ENCODE peak calls at places on chromosomes 16 and 17, in ten cellular contexts. V, H, R, U, W, O, S, N, C and X are unnamed samples.

GRCh38 chr17:80885922-80886582 is 105.6 kb upstream of the CHMP6 start:
- DNase-seq in C (peak; percentile 65), S (no peak), O (no peak), V (no peak), H (no peak), N (no peak), R (no peak), W (no peak), U (no peak), X (no peak)

GRCh38 chr16:71368958-71369357 is 10.4 kb downstream of the CALB2 start:
- DNase-seq in N (no peak), C (no peak), V (no peak), R (no peak), H (no peak), S (peak; percentile 22), W (no peak), U (no peak), O (no peak), X (no peak)

GRCh38 chr16:82641336-82641984 is 14.7 kb downstream of the CDH13 start:
- DNase-seq in U (no peak), S (no peak), H (no peak), C (no peak), W (no peak), O (peak; percentile 57), V (peak; percentile 17), N (no peak), R (no peak), X (peak; percentile 47)

GRCh38 chr16:25135239-25135878 is 23.8 kb downstream of the LCMT1 start:
- DNase-seq in V (peak; percentile 65), H (peak; percentile 65), O (peak; percentile 65), R (no peak), S (no peak), N (peak; percentile 63), C (no peak), W (no peak), U (no peak), X (peak; percentile 78)

GRCh38 chr17:51703364-51704341 is 443.3 kb downstream of the UTP18 start:
- DNase-seq in V (no peak), S (peak; percentile 74), O (peak; percentile 3), W (no peak), U (no peak), H (peak; percentile 2), C (no peak), R (peak; percentile 13), N (no peak), X (peak; percentile 81)

GRCh38 chr16:2983706-2984136 is 3.5 kb upstream of the PKMYT1 start:
- DNase-seq in H (peak; percentile 76), U (peak; percentile 45), R (peak; percentile 52), N (peak; percentile 74), O (peak; percentile 83), W (peak; percentile 87), C (peak; percentile 98), V (peak; percentile 86), S (peak; percentile 79), X (peak; percentile 86)

GRCh38 chr16:75087040-75087979 is 29.3 kb downstream of the LDHD start:
- DNase-seq in W (peak; percentile 32), O (peak; percentile 19), V (peak; percentile 96), R (no peak), C (peak; percentile 78), H (no peak), S (no peak), U (peak; percentile 84), N (no peak), X (no peak)

GRCh38 chr17:75041656-75042280 is 5.0 kb downstream of the ATP5PD start:
- DNase-seq in W (no peak), O (no peak), R (no peak), C (no peak), H (no peak), N (no peak), U (no peak), S (no peak), V (no peak), X (no peak)

GRCh38 chr17:31248986-31249385 is 48.1 kb downstream of the OMG start:
- DNase-seq in O (peak; percentile 85), N (no peak), W (no peak), C (no peak), U (no peak), R (no peak), V (no peak), H (peak; percentile 31), S (no peak), X (peak; percentile 70)

GRCh38 chr17:78747479-78747878 is 34.6 kb downstream of the CYTH1 start:
- DNase-seq in O (no peak), V (no peak), U (no peak), H (no peak), S (no peak), R (no peak), C (no peak), W (no peak), N (no peak), X (no peak)

GRCh38 chr17:39981207-39982068 is 831 bp downstream of the PSMD3 start:
- DNase-seq in N (no peak), S (no peak), W (no peak), O (no peak), C (no peak), R (no peak), V (peak; percentile 53), U (no peak), H (no peak), X (no peak)

GRCh38 chr16:25109643-25110042 is 1.9 kb upstream of the LCMT1 start:
- DNase-seq in R (peak; percentile 42), N (peak; percentile 22), S (no peak), V (no peak), O (peak; percentile 97), C (no peak), U (no peak), H (peak; percentile 98), W (no peak), X (peak; percentile 91)

GRCh38 chr17:31834448-31834847 is 24.6 kb downstream of the COPRS start:
- DNase-seq in U (no peak), V (no peak), W (peak; percentile 61), S (no peak), O (no peak), N (no peak), R (no peak), H (no peak), C (no peak), X (no peak)

GRCh38 chr17:48915459-48916282 is 7.5 kb downstream of the UBE2Z start:
- DNase-seq in W (no peak), N (no peak), R (peak; percentile 11), H (peak; percentile 80), U (no peak), S (no peak), O (peak; percentile 92), C (no peak), V (no peak), X (peak; percentile 66)

GRCh38 chr16:732332-732731 is 5.4 kb downstream of the HAGHL start:
- DNase-seq in H (no peak), V (no peak), C (peak; percentile 59), S (no peak), N (no peak), R (no peak), O (no peak), U (no peak), W (no peak), X (no peak)

GRCh38 chr16:54936979-54937672 is 6.5 kb downstream of the IRX5 start:
- DNase-seq in U (no peak), S (peak; percentile 83), R (no peak), W (peak; percentile 73), V (no peak), H (no peak), C (peak; percentile 84), O (peak; percentile 59), N (no peak), X (no peak)

GRCh38 chr17:45087496-45087975 is 26.4 kb downstream of the NMT1 start:
- DNase-seq in O (no peak), W (no peak), S (no peak), N (no peak), C (no peak), R (no peak), U (no peak), H (peak; percentile 38), V (no peak), X (no peak)

GRCh38 chr16:29958756-29959155 is 3.1 kb upstream of the TMEM219 start:
- DNase-seq in C (no peak), O (no peak), R (no peak), U (no peak), N (no peak), S (no peak), V (no peak), W (no peak), H (no peak), X (no peak)

GRCh38 chr16:30342751-30343490 is 12.2 kb downstream of the CD2BP2 start:
- DNase-seq in H (no peak), W (no peak), O (no peak), S (no peak), V (no peak), N (no peak), U (no peak), R (no peak), C (no peak), X (no peak)

GRCh38 chr17:164536-165235 is 16.8 kb downstream of the DOC2B start:
- DNase-seq in C (peak; percentile 72), V (peak; percentile 71), U (peak; percentile 18), H (peak; percentile 51), O (peak; percentile 42), W (peak; percentile 54), R (no peak), N (peak; percentile 87), S (no peak), X (peak; percentile 21)

GRCh38 chr16:51399908-51400670 is 249.0 kb upstream of the SALL1 start:
- DNase-seq in N (no peak), U (no peak), R (no peak), H (peak; percentile 20), V (no peak), W (no peak), C (no peak), O (no peak), S (no peak), X (no peak)

GRCh38 chr17:18093616-18094408 is 6.1 kb downstream of the DRG2 start:
- DNase-seq in S (no peak), H (peak; percentile 89), O (peak; percentile 76), W (peak; percentile 62), C (peak; percentile 58), U (no peak), R (no peak), V (peak; percentile 22), N (peak; percentile 50), X (peak; percentile 85)

GRCh38 chr17:32755045-32755805 is 121.7 kb downstream of the MYO1D start:
- DNase-seq in C (no peak), S (no peak), R (no peak), U (peak; percentile 77), H (peak; percentile 41), W (peak; percentile 12), O (peak; percentile 68), V (peak; percentile 86), N (peak; percentile 83), X (peak; percentile 68)

GRCh38 chr17:57900991-57901743 is 51.3 kb upstream of the MRPS23 start:
- DNase-seq in H (no peak), R (no peak), S (no peak), O (no peak), U (peak; percentile 97), C (no peak), N (no peak), V (peak; percentile 98), W (peak; percentile 49), X (peak; percentile 96)

GRCh38 chr16:48101069-48101674 is 54.6 kb downstream of the ABCC12 start:
- DNase-seq in R (no peak), C (no peak), H (no peak), W (no peak), V (peak; percentile 26), O (no peak), S (no peak), N (no peak), U (no peak), X (no peak)

GRCh38 chr16:82368041-82368440 is 198.0 kb upstream of the MPHOSPH6 start:
- DNase-seq in N (peak; percentile 21), C (no peak), V (peak; percentile 21), O (peak; percentile 27), R (no peak), S (no peak), W (peak; percentile 33), U (no peak), H (peak; percentile 34), X (peak; percentile 31)